ENCODE peak calls at places on chromosomes 4 and X, in ten cellular contexts. Y is astrocyte of the cerebellum, S is cardiac muscle cell, Z is stomach, U is pancreas, P is psoas muscle, L is HFF-Myc, J is sigmoid colon, N is GM23338, G is mucosa of descending colon. E is an unnamed sample.

GRCh38 chr4:87555751-87556619 is 26.8 kb upstream of the SPARCL1 start:
- DNase-seq in Y (peak), S (peak), Z (no peak), U (no peak), P (no peak), L (no peak), J (no peak), N (no peak), G (no peak), E (no peak)

GRCh38 chrX:97685753-97686152 is 802.0 kb downstream of the RPA4 start:
- DNase-seq in Y (peak), S (peak), Z (no peak), U (no peak), P (no peak), L (no peak), J (no peak), N (peak), G (peak), E (no peak)

GRCh38 chrX:119655125-119655524 is 37.8 kb downstream of the SEPTIN6 start:
- DNase-seq in Y (peak), S (peak), Z (no peak), U (no peak), P (peak), L (peak), J (no peak), N (no peak), G (no peak), E (peak)

GRCh38 chr4:61572160-61572559 is 372.0 kb downstream of the ADGRL3 start:
- DNase-seq in Y (peak), S (peak), Z (no peak), U (no peak), P (no peak), L (no peak), J (no peak), N (no peak), G (no peak), E (no peak)

GRCh38 chr4:47085661-47086060 is 54.3 kb downstream of the GABRB1 start:
- DNase-seq in Y (no peak), S (no peak), Z (no peak), U (no peak), P (no peak), L (no peak), J (no peak), N (no peak), G (no peak), E (no peak)

GRCh38 chrX:49209434-49210251 is 9.7 kb upstream of the SYP start:
- DNase-seq in Y (no peak), S (no peak), Z (no peak), U (no peak), P (no peak), L (no peak), J (no peak), N (peak), G (no peak), E (no peak)

GRCh38 chr4:173014113-173014558 is 154.5 kb upstream of the GALNT7 start:
- DNase-seq in Y (peak), S (peak), Z (no peak), U (no peak), P (no peak), L (no peak), J (no peak), N (peak), G (no peak), E (no peak)

GRCh38 chr4:32169841-32170240 is 1449.7 kb downstream of the PCDH7 start:
- DNase-seq in Y (no peak), S (no peak), Z (no peak), U (no peak), P (no peak), L (no peak), J (no peak), N (no peak), G (no peak), E (no peak)

GRCh38 chrX:153499876-153500275 is 5.1 kb downstream of the BGN start:
- DNase-seq in Y (no peak), S (no peak), Z (no peak), U (no peak), P (no peak), L (no peak), J (no peak), N (no peak), G (no peak), E (no peak)

GRCh38 chr4:109406337-109406931 is 27.2 kb upstream of the SEC24B start:
- DNase-seq in Y (peak), S (peak), Z (no peak), U (no peak), P (no peak), L (peak), J (no peak), N (peak), G (peak), E (no peak)

GRCh38 chr4:1208266-1208961 is 36.0 kb upstream of the SPON2 start:
- DNase-seq in Y (no peak), S (peak), Z (no peak), U (peak), P (peak), L (no peak), J (peak), N (peak), G (no peak), E (no peak)

GRCh38 chr4:75723117-75723801 is 1.1 kb upstream of the USO1 start:
- DNase-seq in Y (no peak), S (no peak), Z (no peak), U (no peak), P (no peak), L (no peak), J (no peak), N (no peak), G (no peak), E (no peak)

GRCh38 chr4:75985116-75985515 is 5.6 kb downstream of the SDAD1 start:
- DNase-seq in Y (peak), S (peak), Z (no peak), U (no peak), P (no peak), L (peak), J (no peak), N (no peak), G (no peak), E (no peak)

GRCh38 chr4:77665381-77666069 is 59.9 kb downstream of the CXCL13 start:
- DNase-seq in Y (no peak), S (no peak), Z (no peak), U (no peak), P (no peak), L (no peak), J (no peak), N (no peak), G (no peak), E (no peak)

GRCh38 chrX:132612990-132613564 is 124.2 kb upstream of the MBNL3 start:
- DNase-seq in Y (peak), S (peak), Z (peak), U (peak), P (peak), L (no peak), J (no peak), N (peak), G (peak), E (no peak)

GRCh38 chrX:110600745-110601310 is 194.8 kb downstream of the CHRDL1 start:
- DNase-seq in Y (no peak), S (no peak), Z (no peak), U (peak), P (no peak), L (peak), J (no peak), N (no peak), G (no peak), E (no peak)

GRCh38 chr4:67744561-67745283 is 9.5 kb downstream of the GNRHR start:
- DNase-seq in Y (no peak), S (no peak), Z (no peak), U (no peak), P (no peak), L (no peak), J (no peak), N (no peak), G (no peak), E (no peak)

GRCh38 chr4:1726146-1726934 is 5.0 kb downstream of the TACC3 start:
- DNase-seq in Y (peak), S (peak), Z (peak), U (peak), P (peak), L (peak), J (peak), N (peak), G (peak), E (peak)

GRCh38 chr4:114132830-114133229 is 153.4 kb upstream of the ARSJ start:
- DNase-seq in Y (no peak), S (peak), Z (no peak), U (no peak), P (no peak), L (peak), J (no peak), N (peak), G (no peak), E (no peak)
- TF ChIP-seq CTCF in Y (peak), S (peak), Z (no peak), U (no peak), P (no peak), L (peak), J (no peak), N (peak), G (no peak), E (no peak)

DNA sequence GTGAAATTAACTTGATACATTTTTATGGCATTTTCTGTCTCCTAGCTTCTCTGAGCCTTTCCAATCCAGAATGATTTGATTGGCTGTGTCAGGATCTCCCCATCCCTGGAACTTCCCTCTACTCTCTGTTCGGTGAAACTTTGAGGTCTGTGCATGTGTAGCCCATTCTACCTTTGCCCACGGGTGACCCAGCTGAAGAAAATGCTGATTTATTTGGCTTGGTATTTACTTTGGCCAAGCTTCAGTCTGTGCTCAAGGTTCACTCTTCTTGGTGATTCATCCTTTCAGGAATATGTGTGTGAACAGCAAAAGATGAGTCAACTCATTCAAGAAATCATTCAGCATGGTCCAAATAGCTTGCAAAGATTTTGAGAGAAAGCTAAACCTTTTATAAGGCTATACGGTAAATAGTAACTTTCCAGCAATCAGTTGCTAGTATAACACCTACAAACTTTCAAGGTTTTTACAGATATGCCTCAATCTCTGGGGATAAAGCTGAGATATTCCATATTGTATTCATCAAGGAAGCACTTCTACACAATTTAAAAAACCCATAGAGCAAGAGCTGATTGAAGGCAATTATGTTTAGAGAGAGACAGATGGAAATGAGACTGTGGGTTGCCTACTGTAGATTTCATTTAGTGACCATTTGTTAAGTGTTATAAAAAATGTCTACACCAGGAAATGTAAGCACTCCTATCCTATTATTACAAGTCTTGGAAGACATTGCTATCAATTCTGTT is 233.9 kb upstream of the CXXC4 start:
- DNase-seq in Y (peak), S (peak), Z (no peak), U (no peak), P (no peak), L (no peak), J (no peak), N (no peak), G (no peak), E (no peak)
- TF ChIP-seq CTCF in Y (no peak), S (no peak), Z (no peak), U (no peak), P (no peak), L (no peak), J (no peak), N (no peak), G (no peak), E (no peak)

DNA sequence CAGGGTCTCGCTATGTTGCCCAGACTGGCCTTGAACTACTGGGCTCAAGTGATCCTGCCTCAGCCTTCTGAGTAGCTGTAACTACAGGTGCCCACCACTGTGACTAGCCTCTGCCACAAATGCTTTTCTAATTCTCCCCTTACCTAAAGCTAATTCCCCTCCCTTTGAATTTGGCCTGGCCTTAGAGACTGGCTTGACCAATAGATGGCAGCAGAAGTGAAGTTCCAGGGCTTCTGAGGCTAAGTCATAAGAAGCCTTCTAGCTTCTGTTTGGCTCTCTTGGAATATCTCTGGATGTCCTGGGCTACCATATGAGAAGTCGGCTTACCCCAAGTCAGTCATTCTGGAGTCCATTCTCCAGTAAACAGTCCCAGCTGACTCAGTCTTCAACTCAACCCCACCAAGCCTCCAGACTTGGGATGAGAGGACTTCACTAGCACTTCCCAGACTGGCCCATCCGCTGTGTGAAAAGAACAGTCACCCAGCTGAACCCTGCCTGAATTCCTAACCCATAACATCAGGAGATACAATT is 61.0 kb downstream of the HPRT1 start:
- DNase-seq in Y (peak), S (peak), Z (no peak), U (no peak), P (no peak), L (peak), J (no peak), N (peak), G (peak), E (no peak)
- TF ChIP-seq CTCF in Y (peak), S (peak), Z (peak), U (peak), P (peak), L (peak), J (peak), N (peak), G (no peak), E (no peak)

GRCh38 chr4:177441061-177441802 is 1.0 kb downstream of the AGA start:
- DNase-seq in Y (peak), S (peak), Z (no peak), U (no peak), P (no peak), L (no peak), J (no peak), N (peak), G (peak), E (no peak)
- TF ChIP-seq CTCF in Y (peak), S (peak), Z (peak), U (no peak), P (no peak), L (no peak), J (no peak), N (no peak), G (no peak), E (no peak)

DNA sequence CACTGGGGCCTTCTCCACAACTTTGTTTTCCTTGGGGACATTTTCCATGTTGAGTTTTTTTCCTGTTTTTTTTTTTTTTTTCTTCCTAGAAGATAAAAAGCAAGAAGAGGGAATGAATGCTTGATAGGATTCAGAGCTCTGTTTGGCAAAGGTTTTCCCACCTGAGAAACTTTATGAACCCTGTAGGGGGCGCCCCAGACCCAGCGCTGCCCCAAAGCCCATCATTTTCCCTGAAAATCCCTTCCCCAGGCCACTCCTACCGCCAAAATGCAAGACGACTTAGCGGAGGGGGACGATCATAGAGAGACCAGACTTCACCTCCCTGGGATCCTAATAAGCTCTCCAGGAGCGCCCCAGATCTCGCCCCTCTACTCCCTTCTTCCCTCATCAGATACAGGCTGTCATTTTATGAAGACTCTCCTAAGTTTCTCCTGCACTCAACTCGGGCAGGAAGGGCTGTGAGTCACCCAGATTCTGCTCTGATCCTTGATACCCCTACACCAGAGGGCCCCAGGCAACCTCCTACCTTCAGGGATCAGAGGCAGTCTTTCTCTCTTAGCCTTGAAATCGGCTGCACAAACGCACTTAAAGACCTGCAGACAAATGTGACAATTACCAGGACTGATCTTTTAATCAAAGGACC is 1.4 kb downstream of the BEX5 start:
- DNase-seq in Y (no peak), S (no peak), Z (no peak), U (no peak), P (no peak), L (no peak), J (no peak), N (peak), G (peak), E (no peak)
- TF ChIP-seq CTCF in Y (no peak), S (no peak), Z (no peak), U (no peak), P (no peak), L (no peak), J (no peak), N (peak), G (no peak), E (no peak)

DNA sequence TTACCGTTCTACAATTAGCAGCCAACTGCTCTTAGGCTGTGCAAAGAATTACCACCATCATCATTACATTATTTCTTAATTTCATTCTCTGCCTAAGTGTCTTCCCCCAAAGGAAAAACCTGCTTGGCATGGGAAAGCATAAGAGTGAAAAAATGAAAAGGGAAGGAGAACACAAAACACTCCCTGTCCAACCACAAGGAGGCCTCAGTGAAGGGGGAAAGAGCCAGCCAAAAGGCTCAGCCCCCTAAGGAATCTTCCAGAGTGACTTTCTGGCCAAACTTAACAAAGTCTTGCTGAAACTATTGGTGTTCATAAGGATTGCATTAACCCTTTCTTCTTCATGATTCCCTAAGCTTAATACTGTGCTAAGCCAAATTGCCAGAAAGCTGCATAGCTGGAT is 287.4 kb downstream of the SMARCA1 start:
- DNase-seq in Y (no peak), S (no peak), Z (no peak), U (no peak), P (no peak), L (no peak), J (no peak), N (peak), G (no peak), E (no peak)
- TF ChIP-seq CTCF in Y (no peak), S (no peak), Z (no peak), U (no peak), P (no peak), L (no peak), J (no peak), N (peak), G (no peak), E (no peak)

DNA sequence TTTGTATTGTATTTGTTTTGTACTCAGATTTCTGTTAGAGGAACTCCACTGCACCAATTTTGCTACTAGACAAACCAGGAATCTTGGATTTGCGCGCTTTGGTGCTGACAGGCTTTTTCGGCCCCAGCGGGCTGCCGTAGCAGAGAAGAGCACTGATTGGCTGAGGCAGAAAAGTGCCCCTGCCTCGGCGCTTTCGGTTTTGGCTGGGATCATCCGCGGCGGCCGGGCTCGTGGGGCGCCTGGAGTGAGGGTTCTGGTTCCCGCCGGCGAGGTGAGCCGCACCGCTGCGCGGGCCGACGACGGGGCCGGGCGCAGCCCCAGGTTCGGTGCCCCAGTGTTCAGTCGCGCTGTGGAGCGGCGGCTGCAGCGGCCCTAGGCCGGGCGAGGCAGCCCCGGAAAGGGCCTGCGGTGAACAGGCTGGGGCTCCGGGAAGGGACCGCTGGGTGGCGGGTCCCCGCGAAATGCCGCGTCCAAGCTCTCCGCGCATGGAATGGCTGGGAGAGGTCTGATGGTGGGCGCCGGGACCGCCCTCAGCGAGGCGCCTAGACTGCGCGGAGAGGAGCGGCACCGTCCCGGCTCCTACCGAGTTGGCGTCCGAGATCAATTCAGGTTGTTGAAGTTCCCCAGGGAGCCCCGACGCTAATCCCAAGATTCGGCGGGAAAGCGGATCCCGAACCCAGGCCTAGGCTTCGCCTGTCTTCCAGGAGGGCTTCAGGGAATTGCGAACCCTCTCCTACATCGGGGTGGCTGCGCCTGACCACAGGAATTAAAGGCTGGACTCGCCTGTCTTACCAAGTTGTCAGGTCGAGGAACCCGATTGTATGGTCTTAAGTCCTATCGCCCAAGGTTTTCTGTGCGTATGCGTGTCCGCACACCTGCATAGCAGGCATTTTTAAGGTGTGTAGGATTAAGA is at the start of gene LSM6:
- DNase-seq in Y (peak), S (peak), Z (peak), U (peak), P (peak), L (peak), J (peak), N (peak), G (peak), E (peak)
- TF ChIP-seq CTCF in Y (no peak), S (peak), Z (no peak), U (no peak), P (peak), L (no peak), J (no peak), N (no peak), G (no peak), E (no peak)